ENCODE peak calls at places on chromosomes 5 and 9, in four cellular contexts. K is T follicular helper cell; D is stimulated activated naive B cell treated with anti-CD40 and anti-IgM and Interleukin-4, amounts not matched to agents 10 μg/mL and 1 μg/mL and 100 μg/mL, for 72 hours; Y is T-helper 2 cell. G is an unnamed sample.

GRCh38 chr5:90169078-90169477 is 240.5 kb downstream of the CETN3 start:
- DNase-seq in K (no peak), D (no peak), Y (no peak), G (no peak)

GRCh38 chr5:32090755-32091128 is 83.4 kb downstream of the GOLPH3 start:
- DNase-seq in K (no peak), D (no peak), Y (no peak), G (no peak)

GRCh38 chr5:2906302-2907090 is 155.0 kb upstream of the IRX2 start:
- DNase-seq in K (no peak), D (no peak), Y (no peak), G (no peak)

GRCh38 chr9:127463891-127464290 is 12.6 kb downstream of the LRSAM1 start:
- DNase-seq in K (no peak), D (no peak), Y (no peak), G (no peak)

GRCh38 chr9:86324901-86325300 is 29.3 kb downstream of the TUT7 start:
- DNase-seq in K (no peak), D (no peak), Y (no peak), G (no peak)

GRCh38 chr9:38162332-38162985 is 93.4 kb upstream of the SHB start:
- DNase-seq in K (no peak), D (no peak), Y (no peak), G (no peak)

GRCh38 chr9:126516936-126517750 is 96.6 kb upstream of the LMX1B start:
- DNase-seq in K (no peak), D (peak), Y (peak), G (peak)

GRCh38 chr9:86794356-86795046 is 152.8 kb downstream of the GAS1 start:
- DNase-seq in K (no peak), D (no peak), Y (no peak), G (no peak)

GRCh38 chr9:136847827-136848392 is 1.3 kb upstream of the PHPT1 start:
- DNase-seq in K (peak), D (peak), Y (peak), G (peak)

GRCh38 chr5:72767289-72768010 is 49.0 kb upstream of the TNPO1 start:
- DNase-seq in K (no peak), D (no peak), Y (no peak), G (no peak)

GRCh38 chr5:115068239-115069086 is 101.2 kb downstream of the TRIM36 start:
- DNase-seq in K (no peak), D (peak), Y (peak), G (no peak)

GRCh38 chr9:30476826-30477225 is 1907.6 kb upstream of the ACO1 start:
- DNase-seq in K (no peak), D (no peak), Y (no peak), G (no peak)

GRCh38 chr5:137300411-137301240 is 198.5 kb downstream of the SPOCK1 start:
- DNase-seq in K (no peak), D (no peak), Y (no peak), G (no peak)

GRCh38 chr9:87237337-87237736 is 260.3 kb upstream of the DAPK1 start:
- DNase-seq in K (no peak), D (no peak), Y (no peak), G (no peak)

GRCh38 chr5:126395198-126395597 is 28.0 kb upstream of the GRAMD2B start:
- DNase-seq in K (no peak), D (no peak), Y (no peak), G (no peak)

GRCh38 chr9:21381752-21382339 is 3.4 kb downstream of the IFNA2 start:
- DNase-seq in K (no peak), D (peak), Y (peak), G (no peak)

GRCh38 chr5:138955013-138955660 is 80.0 kb upstream of the LRRTM2 start:
- DNase-seq in K (no peak), D (no peak), Y (no peak), G (no peak)

GRCh38 chr5:171957591-171958251 is 48.7 kb downstream of the FBXW11 start:
- DNase-seq in K (no peak), D (peak), Y (peak), G (no peak)

GRCh38 chr9:131021785-131022184 is 12.8 kb downstream of the LAMC3 start:
- DNase-seq in K (no peak), D (no peak), Y (no peak), G (no peak)

GRCh38 chr9:126331964-126332748 is 5.5 kb downstream of the MVB12B start:
- DNase-seq in K (no peak), D (no peak), Y (no peak), G (no peak)

GRCh38 chr5:149403923-149404745 is 25.0 kb upstream of the IL17B start:
- DNase-seq in K (no peak), D (no peak), Y (no peak), G (no peak)

G was measured in T-helper 1 cell.